ENCODE peak calls at places on chromosomes 2 and 18, in four cellular contexts. E is mammary epithelial cell, S is uterus, G is adrenal gland. O is an unnamed sample.
A peak's percentile ranks its signal among the peaks of the same experiment; 100 is the strongest.

GRCh38 chr18:31206787-31207381 is 44.2 kb upstream of the DSC1 start:
- DNase-seq in E (peak; percentile 97), S (peak; percentile 17), G (peak; percentile 65), O (peak; percentile 11)

GRCh38 chr2:96772903-96773675 is 12.4 kb downstream of the CNNM4 start:
- DNase-seq in E (no peak), S (no peak), G (no peak), O (no peak)

GRCh38 chr2:209974566-209974965 is 27.9 kb upstream of the RPE start:
- DNase-seq in E (peak; percentile 65), S (no peak), G (no peak), O (no peak)

GRCh38 chr2:143284087-143284675 is 155.0 kb downstream of the ARHGAP15 start:
- DNase-seq in E (peak; percentile 21), S (no peak), G (peak; percentile 9), O (no peak)

GRCh38 chr2:111930404-111930803 is 32.0 kb downstream of the MERTK start:
- DNase-seq in E (no peak), S (no peak), G (no peak), O (no peak)

GRCh38 chr2:163909411-163910080 is 173.7 kb upstream of the FIGN start:
- DNase-seq in E (no peak), S (no peak), G (no peak), O (no peak)

GRCh38 chr2:26847663-26848335 is at the start of gene DPYSL5:
- DNase-seq in E (no peak), S (no peak), G (no peak), O (no peak)

GRCh38 chr2:21123473-21124393 is at the start of gene TDRD15:
- DNase-seq in E (no peak), S (no peak), G (no peak), O (no peak)

GRCh38 chr2:118296663-118297062 is 208.4 kb downstream of the INSIG2 start:
- DNase-seq in E (no peak), S (no peak), G (no peak), O (no peak)

GRCh38 chr18:63299837-63300787 is 19.5 kb downstream of the BCL2 start:
- DNase-seq in E (no peak), S (no peak), G (no peak), O (no peak)

GRCh38 chr2:10584843-10585475 is 104.8 kb downstream of the NOL10 start:
- DNase-seq in E (peak; percentile 96), S (no peak), G (no peak), O (no peak)

GRCh38 chr2:36356199-36356989 is 816 bp downstream of the CRIM1 start:
- DNase-seq in E (no peak), S (peak; percentile 53), G (peak; percentile 64), O (no peak)

GRCh38 chr2:241867776-241868420 is 1.6 kb upstream of the RTP5 start:
- DNase-seq in E (no peak), S (no peak), G (peak; percentile 6), O (no peak)

GRCh38 chr2:219327719-219328118 is 4.8 kb downstream of the RESP18 start:
- DNase-seq in E (no peak), S (no peak), G (no peak), O (no peak)

GRCh38 chr18:50107468-50107867 is 87.5 kb downstream of the MYO5B start:
- DNase-seq in E (no peak), S (no peak), G (no peak), O (no peak)

GRCh38 chr2:136796339-136796738 is 31.0 kb downstream of the THSD7B start:
- DNase-seq in E (no peak), S (no peak), G (no peak), O (no peak)

GRCh38 chr2:40043191-40043590 is 264.1 kb upstream of the THUMPD2 start:
- DNase-seq in E (no peak), S (no peak), G (no peak), O (no peak)

GRCh38 chr18:79935098-79935480 is 16.4 kb downstream of the SLC66A2 start:
- DNase-seq in E (no peak), S (peak; percentile 3), G (peak; percentile 3), O (no peak)

GRCh38 chr2:221215487-221215886 is 356.6 kb downstream of the EPHA4 start:
- DNase-seq in E (no peak), S (no peak), G (no peak), O (no peak)

GRCh38 chr2:69356471-69356870 is 30.6 kb downstream of the GFPT1 start:
- DNase-seq in E (no peak), S (no peak), G (no peak), O (no peak)

GRCh38 chr2:238974061-238974460 is 126.2 kb downstream of the TWIST2 start:
- DNase-seq in E (peak; percentile 24), S (no peak), G (no peak), O (no peak)

GRCh38 chr2:144703852-144704324 is 184.0 kb upstream of the ZEB2 start:
- DNase-seq in E (peak; percentile 90), S (peak; percentile 37), G (peak; percentile 69), O (no peak)

GRCh38 chr2:152468832-152469692 is 134.1 kb downstream of the FMNL2 start:
- DNase-seq in E (no peak), S (no peak), G (no peak), O (no peak)

GRCh38 chr2:3432067-3432466 is 52.6 kb downstream of the TRAPPC12 start:
- DNase-seq in E (no peak), S (no peak), G (no peak), O (no peak)

GRCh38 chr2:55311444-55311870 is 42.4 kb upstream of the MTIF2 start:
- DNase-seq in E (peak; percentile 59), S (no peak), G (no peak), O (no peak)

GRCh38 chr18:78908462-78908861 is 71.2 kb upstream of the SALL3 start:
- DNase-seq in E (no peak), S (no peak), G (no peak), O (no peak)

DNA sequence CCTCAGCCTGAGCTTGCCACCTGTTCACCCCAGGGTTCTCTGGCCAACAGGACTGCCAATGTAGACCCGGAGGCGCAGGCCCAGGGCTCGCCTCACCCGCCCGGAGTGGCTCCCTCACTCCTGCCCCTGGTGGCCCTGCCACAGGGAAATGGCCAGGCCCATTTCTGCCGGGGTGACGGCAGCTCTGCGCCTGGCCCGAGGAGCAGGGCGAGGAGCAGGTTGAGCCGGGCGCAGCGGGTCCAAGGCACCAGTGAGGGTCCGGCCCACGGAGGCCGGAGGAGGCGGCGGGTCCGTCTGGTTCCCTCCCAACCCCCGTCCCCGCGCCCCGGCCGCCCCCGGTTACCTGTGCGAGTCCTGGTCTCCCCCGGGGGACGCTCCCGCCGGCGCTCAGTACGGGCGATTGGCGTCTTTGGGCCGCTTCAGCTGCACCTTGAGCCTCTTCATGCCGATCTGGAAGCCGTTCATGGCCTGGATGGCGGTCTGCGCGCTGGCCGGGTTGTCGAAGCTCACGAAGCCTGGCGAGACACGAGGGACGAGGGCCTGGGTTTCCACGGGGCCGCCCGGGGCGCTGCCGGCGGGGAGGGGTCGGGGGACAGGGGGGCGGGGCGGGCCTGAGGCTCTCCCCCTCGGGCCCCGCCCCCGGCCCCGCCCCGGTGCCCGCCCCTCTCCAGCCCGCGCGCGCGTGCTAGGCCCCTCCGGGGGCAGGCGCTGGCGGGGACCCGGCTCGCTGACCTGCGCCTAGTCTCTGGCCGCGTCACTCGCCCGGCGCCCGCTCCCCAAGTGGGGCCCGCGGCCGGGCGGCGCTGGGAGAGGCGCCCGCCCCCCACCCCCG is 312.0 kb downstream of the CELF4 start:
- DNase-seq in E (no peak), S (no peak), G (no peak), O (no peak)
- H3K4me3 ChIP-seq in E (no peak overlapping the region), S (peak overlapping the region; percentile 28), G (no peak overlapping the region), O (peak overlapping the region; percentile 53)

DNA sequence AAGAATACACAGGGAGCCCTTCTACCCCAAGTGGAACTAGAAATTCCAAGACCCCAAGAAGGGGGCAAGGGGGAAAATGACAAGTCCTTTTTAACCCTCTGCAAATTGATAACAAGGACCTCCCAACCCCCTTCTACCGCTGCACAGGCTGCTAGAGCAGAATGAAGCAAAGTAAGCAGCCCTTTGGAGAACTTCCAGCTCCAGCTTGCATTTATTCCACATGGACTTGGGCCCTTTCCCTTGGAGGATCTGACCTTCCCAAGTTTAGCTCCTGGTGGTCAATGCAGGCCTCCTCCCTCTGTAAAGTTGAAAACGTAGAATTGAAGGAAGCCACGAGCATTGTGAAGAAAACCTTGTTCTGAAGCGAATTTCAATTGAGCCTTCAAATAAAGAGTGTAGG is 37.0 kb downstream of the SLC14A2 start:
- DNase-seq in E (no peak), S (no peak), G (no peak), O (no peak)
- H3K27ac ChIP-seq in E (no peak overlapping the region), S (no peak overlapping the region), G (no peak overlapping the region), O (no peak overlapping the region)

GRCh38 chr2:214808481-214808931 is 977 bp downstream of the BARD1 start:
- DNase-seq in E (peak; percentile 8), S (no peak), G (no peak), O (no peak)
- H3K4me1 ChIP-seq in E (peaks cover 24% of the 10 kb centered on the region), S (no peaks in the 10 kb centered on the region), G (peaks cover 8% of the 10 kb centered on the region), O (peaks cover 9% of the 10 kb centered on the region)

DNA sequence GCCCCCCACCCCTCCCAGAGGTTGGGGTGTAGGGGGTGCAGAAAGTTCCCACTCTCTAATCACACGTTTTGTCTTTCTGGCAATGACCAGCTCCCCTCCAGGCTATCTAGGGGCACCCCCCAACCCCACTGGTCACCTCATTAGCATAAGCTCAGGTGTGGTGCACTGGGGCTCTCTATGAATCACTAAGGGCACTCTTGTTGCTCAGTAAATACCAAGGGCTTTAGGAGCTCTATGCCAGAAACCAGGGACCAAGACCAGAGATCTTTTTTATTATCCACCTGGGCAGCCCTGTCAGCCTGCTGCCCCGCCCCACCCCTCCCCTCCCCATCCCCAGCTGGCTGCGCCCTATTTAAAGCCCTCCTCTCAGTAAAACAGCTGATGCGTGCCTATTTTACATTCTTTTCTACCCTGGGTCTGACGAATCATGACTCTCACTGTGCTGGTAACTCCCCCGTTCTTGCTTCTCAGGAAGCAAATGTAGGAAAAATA is 24.3 kb downstream of the NCK2 start:
- DNase-seq in E (no peak), S (no peak), G (no peak), O (no peak)
- H3K4me3 ChIP-seq in E (no peak overlapping the region), S (no peak overlapping the region), G (no peak overlapping the region), O (no peak overlapping the region)

O was measured in thoracic aorta.